ENCODE peak calls at places on chromosome 20, in eight cellular contexts. U is mesendoderm, M is SJCRH30, L is right atrium auricular region, O is HCT116, C is left ventricle myocardium inferior, K is pancreas, P is K562. G is an unnamed sample.

GRCh38 chr20:14336667-14337066 is 745 bp downstream of the FLRT3 start:
- DNase-seq in L (no peak), M (peak), U (peak), P (no peak), C (no peak), O (no peak), K (no peak), G (no peak)

GRCh38 chr20:11246251-11246775 is 572.5 kb upstream of the JAG1 start:
- DNase-seq in O (no peak), U (no peak), L (no peak), P (no peak), C (no peak), M (no peak), K (no peak), G (no peak)

GRCh38 chr20:5168582-5169396 is 42.0 kb downstream of the CDS2 start:
- DNase-seq in P (no peak), C (no peak), M (peak), L (no peak), U (peak), K (no peak), O (no peak), G (peak)

GRCh38 chr20:4550740-4551139 is 171.0 kb upstream of the PRND start:
- DNase-seq in M (no peak), P (no peak), L (no peak), U (no peak), C (no peak), O (no peak), K (no peak), G (no peak)

GRCh38 chr20:58634121-58634817 is 16.8 kb upstream of the STX16 start:
- DNase-seq in P (no peak), O (no peak), C (no peak), K (no peak), M (no peak), U (no peak), L (no peak), G (no peak)

GRCh38 chr20:50038574-50038991 is 55.8 kb downstream of the SNAI1 start:
- DNase-seq in U (no peak), L (no peak), O (no peak), C (no peak), M (peak), K (no peak), P (no peak), G (no peak)

GRCh38 chr20:59122377-59122932 is 41.2 kb upstream of the ZNF831 start:
- DNase-seq in P (no peak), O (no peak), U (no peak), C (no peak), L (no peak), K (no peak), M (no peak), G (no peak)

GRCh38 chr20:19603390-19603753 is 154.7 kb upstream of the RIN2 start:
- DNase-seq in C (no peak), L (no peak), O (no peak), K (no peak), P (no peak), U (no peak), M (peak), G (no peak)

GRCh38 chr20:59765599-59766177 is 161.3 kb downstream of the PHACTR3 start:
- DNase-seq in C (no peak), U (peak), P (peak), O (no peak), M (peak), K (no peak), L (no peak), G (no peak)

GRCh38 chr20:34938466-34939163 is 17.0 kb downstream of the GSS start:
- DNase-seq in U (no peak), L (no peak), C (peak), K (no peak), O (no peak), M (peak), P (no peak), G (peak)

GRCh38 chr20:16864069-16864468 is 115.9 kb downstream of the OTOR start:
- DNase-seq in M (peak), U (no peak), P (no peak), K (no peak), C (no peak), O (no peak), L (no peak), G (no peak)

GRCh38 chr20:36573798-36574277 is 441 bp downstream of the TGIF2 start:
- DNase-seq in L (no peak), K (peak), M (peak), C (peak), P (peak), U (no peak), O (no peak), G (no peak)

GRCh38 chr20:63483834-63484233 is 11.4 kb upstream of the KCNQ2 start:
- DNase-seq in C (no peak), O (no peak), L (no peak), P (no peak), U (no peak), M (peak), K (no peak), G (no peak)

GRCh38 chr20:38674178-38675133 is 49.8 kb upstream of the SLC32A1 start:
- DNase-seq in C (no peak), P (peak), L (no peak), K (peak), M (peak), O (no peak), U (peak), G (no peak)

GRCh38 chr20:22389836-22390542 is 194.4 kb downstream of the FOXA2 start:
- DNase-seq in M (no peak), P (peak), U (peak), C (no peak), O (peak), K (no peak), L (no peak), G (no peak)

GRCh38 chr20:22402990-22403859 is 181.1 kb downstream of the FOXA2 start:
- DNase-seq in C (no peak), K (no peak), L (no peak), U (peak), P (peak), M (peak), O (no peak), G (no peak)

GRCh38 chr20:3586111-3586510 is 77.1 kb downstream of the GFRA4 start:
- DNase-seq in O (no peak), K (no peak), P (no peak), M (no peak), C (no peak), L (no peak), U (no peak), G (no peak)

GRCh38 chr20:7828437-7828836 is 111.8 kb downstream of the HAO1 start:
- DNase-seq in M (no peak), U (no peak), K (no peak), L (no peak), P (no peak), C (no peak), O (no peak), G (no peak)

GRCh38 chr20:58389324-58389967 is 417 bp downstream of the VAPB start:
- DNase-seq in P (peak), C (peak), U (peak), O (no peak), K (no peak), L (no peak), M (peak), G (no peak)

GRCh38 chr20:60000271-60001026 is 42.2 kb downstream of the CDH26 start:
- DNase-seq in M (no peak), L (no peak), U (no peak), C (no peak), P (no peak), K (no peak), O (no peak), G (no peak)

GRCh38 chr20:47699804-47700203 is 85.5 kb downstream of the SULF2 start:
- DNase-seq in C (no peak), K (no peak), O (no peak), P (no peak), U (no peak), L (no peak), M (peak), G (peak)

GRCh38 chr20:31842471-31843157 is 2.8 kb downstream of the FOXS1 start:
- DNase-seq in C (peak), P (no peak), K (peak), O (no peak), U (no peak), L (no peak), M (peak), G (peak)

GRCh38 chr20:18943542-18943941 is 130.0 kb downstream of the SCP2D1 start:
- DNase-seq in L (no peak), K (no peak), C (no peak), O (no peak), M (no peak), P (no peak), U (no peak), G (no peak)

GRCh38 chr20:51914758-51915157 is 112.4 kb upstream of the SALL4 start:
- DNase-seq in P (no peak), U (no peak), M (no peak), L (no peak), K (no peak), C (no peak), O (no peak), G (no peak)

GRCh38 chr20:51916244-51916643 is 113.9 kb upstream of the SALL4 start:
- DNase-seq in L (no peak), K (no peak), C (no peak), P (no peak), M (no peak), U (no peak), O (no peak), G (no peak)

GRCh38 chr20:51906694-51907093 is 104.4 kb upstream of the SALL4 start:
- DNase-seq in M (no peak), L (no peak), C (no peak), O (no peak), K (no peak), P (no peak), U (peak), G (no peak)

GRCh38 chr20:51906049-51906448 is 103.7 kb upstream of the SALL4 start:
- DNase-seq in K (no peak), M (no peak), C (no peak), P (no peak), O (no peak), U (no peak), L (no peak), G (no peak)

GRCh38 chr20:51910202-51911050 is 108.1 kb upstream of the SALL4 start:
- DNase-seq in L (no peak), K (no peak), M (no peak), U (peak), O (no peak), P (no peak), C (no peak), G (no peak)
- H3K27ac ChIP-seq in L (no peak), K (no peak), M (no peak), U (peak), O (no peak), P (no peak), C (no peak), G (no peak)

GRCh38 chr20:62240015-62240685 is 1.8 kb downstream of the OSBPL2 start:
- DNase-seq in M (no peak), O (no peak), K (peak), L (no peak), C (no peak), U (no peak), P (no peak), G (no peak)
- H3K27ac ChIP-seq in M (no peak), O (no peak), K (no peak), L (peak), C (peak), U (no peak), P (no peak), G (peak)

DNA sequence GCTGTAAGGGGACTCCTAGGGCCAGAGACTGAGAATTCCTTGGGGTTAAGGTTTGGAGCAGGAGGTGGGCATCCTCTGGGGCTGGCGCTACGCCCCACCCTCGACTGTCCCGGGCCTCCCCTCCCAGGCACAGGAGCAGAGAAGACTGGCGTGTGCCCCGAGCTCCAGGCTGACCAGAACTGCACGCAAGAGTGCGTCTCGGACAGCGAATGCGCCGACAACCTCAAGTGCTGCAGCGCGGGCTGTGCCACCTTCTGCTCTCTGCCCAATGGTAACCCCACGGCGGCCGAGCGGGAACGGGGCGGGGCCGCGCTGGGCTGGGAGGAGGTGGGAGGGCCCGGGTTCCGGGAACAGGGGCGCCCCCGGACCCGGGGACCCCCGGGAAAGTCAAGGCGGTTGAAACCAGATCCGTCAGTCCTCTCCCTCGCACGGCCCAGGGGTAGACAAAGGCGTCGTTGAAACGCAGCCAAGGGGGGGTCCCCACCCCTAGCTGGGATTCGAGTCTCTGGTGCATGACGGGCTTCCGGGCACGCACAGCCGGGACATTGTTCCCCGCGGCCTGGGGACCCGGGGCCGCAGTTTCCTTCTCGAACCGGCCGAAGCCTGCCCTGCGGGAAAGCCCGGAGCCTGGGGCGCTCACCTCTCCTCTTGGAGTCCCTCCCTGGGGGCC is 844 bp downstream of the WFDC2 start:
- DNase-seq in O (no peak), K (peak), M (peak), U (peak), P (no peak), L (no peak), C (no peak), G (peak)
- H3K27ac ChIP-seq in O (no peak), K (peak), M (peak), U (no peak), P (no peak), L (peak), C (peak), G (no peak)

GRCh38 chr20:25053207-25054132 is 4.5 kb downstream of the ACSS1 start:
- DNase-seq in K (no peak), O (no peak), C (peak), P (no peak), L (peak), M (peak), U (no peak), G (peak)
- H3K27ac ChIP-seq in K (peak), O (no peak), C (peak), P (no peak), L (peak), M (peak), U (no peak), G (peak)

DNA sequence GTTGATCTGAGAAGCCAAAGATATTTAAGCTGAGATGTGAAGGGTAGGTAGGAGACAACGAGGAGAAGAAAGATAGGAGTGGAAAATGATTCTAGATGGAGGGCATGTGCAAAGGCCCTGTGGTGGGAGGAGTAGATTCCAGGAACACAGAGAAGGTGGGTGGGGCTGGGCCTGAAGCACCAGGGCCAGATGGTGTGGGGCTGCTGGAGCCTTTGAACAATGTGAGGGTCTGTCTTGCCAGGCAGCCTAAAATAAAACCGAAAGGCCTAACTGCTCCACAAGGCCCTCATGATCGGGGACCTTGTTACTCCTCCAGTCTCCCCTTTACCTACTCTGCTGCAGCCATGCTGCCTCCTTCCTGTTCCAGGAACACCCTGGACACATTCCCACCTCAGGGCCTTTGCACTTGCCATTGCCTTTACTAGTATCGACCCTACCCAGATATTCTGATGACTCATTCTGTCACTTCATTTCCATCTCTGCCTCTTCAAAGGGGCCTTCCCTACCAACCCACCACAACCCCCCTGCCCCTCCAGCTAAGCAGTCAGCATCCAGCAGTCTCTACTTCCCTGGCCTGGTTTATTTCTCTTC is 20.0 kb downstream of the FAM110A start:
- DNase-seq in P (no peak), L (no peak), O (no peak), C (no peak), U (no peak), M (no peak), K (no peak), G (no peak)
- H3K27ac ChIP-seq in P (no peak), L (no peak), O (no peak), C (no peak), U (no peak), M (no peak), K (no peak), G (no peak)

GRCh38 chr20:61548069-61548468 is 296.0 kb downstream of the CDH4 start:
- DNase-seq in M (no peak), K (no peak), P (no peak), L (no peak), C (no peak), O (no peak), U (no peak), G (no peak)
- H3K27ac ChIP-seq in M (no peak), K (no peak), P (no peak), L (no peak), C (no peak), O (no peak), U (no peak), G (no peak)

G was measured in heart left ventricle.